ENCODE peak calls at places on chromosomes 2 and 18, in six cellular contexts. S, U, F, M, R and N are unnamed samples.

GRCh38 chr2:143949121-143949848 is 570.6 kb downstream of the ZEB2 start:
- DNase-seq in R (peak; percentile 18), M (no peak), F (no peak), S (no peak), U (no peak), N (peak; percentile 26)

GRCh38 chr2:174951746-174952145 is 53.4 kb downstream of the CHN1 start:
- DNase-seq in F (no peak), M (no peak), S (no peak), U (no peak), R (peak; percentile 85), N (peak; percentile 25)

GRCh38 chr2:149597050-149598013 is 9.8 kb upstream of the MMADHC start:
- DNase-seq in M (peak; percentile 30), R (peak; percentile 90), S (no peak), U (peak; percentile 33), F (peak; percentile 57), N (peak; percentile 92)

GRCh38 chr2:13654416-13654815 is 937.7 kb downstream of the TRIB2 start:
- DNase-seq in U (no peak), R (no peak), S (no peak), F (no peak), M (no peak), N (no peak)

GRCh38 chr2:234257859-234258561 is 207.5 kb downstream of the SPP2 start:
- DNase-seq in M (peak; percentile 15), F (peak; percentile 65), U (no peak), S (no peak), R (peak; percentile 94), N (peak; percentile 98)

GRCh38 chr2:65076345-65076710 is 20.1 kb downstream of the CEP68 start:
- DNase-seq in F (no peak), U (no peak), M (no peak), S (no peak), R (peak; percentile 78), N (peak; percentile 82)

GRCh38 chr2:25078171-25079049 is 36.5 kb downstream of the EFR3B start:
- DNase-seq in M (no peak), U (no peak), R (peak; percentile 47), F (no peak), S (no peak), N (peak; percentile 73)

GRCh38 chr2:219282375-219282774 is 3.2 kb downstream of the DNAJB2 start:
- DNase-seq in F (no peak), S (no peak), U (no peak), R (no peak), M (no peak), N (no peak)

GRCh38 chr18:28113271-28114023 is 63.5 kb downstream of the CDH2 start:
- DNase-seq in F (no peak), M (no peak), U (no peak), R (no peak), S (no peak), N (no peak)

GRCh38 chr18:8283901-8284585 is 325.2 kb upstream of the RAB12 start:
- DNase-seq in R (peak; percentile 54), F (no peak), M (no peak), S (no peak), U (no peak), N (peak; percentile 82)

GRCh38 chr2:148553332-148553887 is 91.1 kb upstream of the EPC2 start:
- DNase-seq in F (no peak), S (no peak), R (no peak), U (no peak), M (no peak), N (no peak)

GRCh38 chr2:73776869-73777519 is 2.9 kb downstream of the DUSP11 start:
- DNase-seq in M (no peak), U (no peak), R (peak; percentile 17), S (no peak), F (no peak), N (peak; percentile 12)

GRCh38 chr18:67385455-67385854 is 131.1 kb downstream of the DSEL start:
- DNase-seq in U (no peak), S (no peak), M (no peak), R (peak; percentile 14), F (no peak), N (peak; percentile 57)